ENCODE peak calls at places on chromosomes 11 and 22, in six cellular contexts. T, U, D, S, B and Z are unnamed samples.

GRCh38 chr22:40668611-40669390 is 10.5 kb upstream of the MCHR1 start:
- DNase-seq in T (peak), U (peak), D (no peak), S (no peak), B (no peak), Z (no peak)

GRCh38 chr11:74276581-74276980 is 34.9 kb downstream of the P4HA3 start:
- DNase-seq in T (peak), U (no peak), D (no peak), S (no peak), B (no peak), Z (no peak)

GRCh38 chr22:50228366-50228765 is 16.5 kb downstream of the TUBGCP6 start:
- DNase-seq in T (no peak), U (no peak), D (no peak), S (no peak), B (no peak), Z (no peak)

GRCh38 chr11:113532697-113533424 is 57.7 kb upstream of the DRD2 start:
- DNase-seq in T (peak), U (peak), D (peak), S (no peak), B (peak), Z (peak)

GRCh38 chr11:100383357-100383865 is 303.7 kb upstream of the ARHGAP42 start:
- DNase-seq in T (no peak), U (no peak), D (no peak), S (no peak), B (no peak), Z (no peak)

GRCh38 chr11:38046571-38047135 is 1448.6 kb upstream of the RAG2 start:
- DNase-seq in T (no peak), U (no peak), D (no peak), S (no peak), B (no peak), Z (no peak)

GRCh38 chr11:1054143-1055108 is 17.9 kb upstream of the MUC6 start:
- DNase-seq in T (no peak), U (peak), D (no peak), S (peak), B (no peak), Z (no peak)

GRCh38 chr11:73783483-73784020 is 4.1 kb upstream of the MRPL48 start:
- DNase-seq in T (no peak), U (no peak), D (no peak), S (no peak), B (no peak), Z (no peak)

GRCh38 chr11:90134420-90135003 is at the start of gene NAALAD2:
- DNase-seq in T (peak), U (no peak), D (peak), S (no peak), B (peak), Z (no peak)

GRCh38 chr11:77783023-77783422 is 37.5 kb downstream of the RSF1 start:
- DNase-seq in T (no peak), U (no peak), D (no peak), S (no peak), B (no peak), Z (no peak)

GRCh38 chr11:57812634-57813033 is 51.0 kb downstream of the CTNND1 start:
- DNase-seq in T (no peak), U (no peak), D (no peak), S (no peak), B (no peak), Z (no peak)

GRCh38 chr22:43891360-43892182 is at the start of gene PNPLA5:
- DNase-seq in T (peak), U (no peak), D (peak), S (no peak), B (no peak), Z (no peak)

GRCh38 chr11:128586689-128587088 is 669 bp downstream of the ETS1 start:
- DNase-seq in T (no peak), U (no peak), D (no peak), S (no peak), B (no peak), Z (no peak)

DNA sequence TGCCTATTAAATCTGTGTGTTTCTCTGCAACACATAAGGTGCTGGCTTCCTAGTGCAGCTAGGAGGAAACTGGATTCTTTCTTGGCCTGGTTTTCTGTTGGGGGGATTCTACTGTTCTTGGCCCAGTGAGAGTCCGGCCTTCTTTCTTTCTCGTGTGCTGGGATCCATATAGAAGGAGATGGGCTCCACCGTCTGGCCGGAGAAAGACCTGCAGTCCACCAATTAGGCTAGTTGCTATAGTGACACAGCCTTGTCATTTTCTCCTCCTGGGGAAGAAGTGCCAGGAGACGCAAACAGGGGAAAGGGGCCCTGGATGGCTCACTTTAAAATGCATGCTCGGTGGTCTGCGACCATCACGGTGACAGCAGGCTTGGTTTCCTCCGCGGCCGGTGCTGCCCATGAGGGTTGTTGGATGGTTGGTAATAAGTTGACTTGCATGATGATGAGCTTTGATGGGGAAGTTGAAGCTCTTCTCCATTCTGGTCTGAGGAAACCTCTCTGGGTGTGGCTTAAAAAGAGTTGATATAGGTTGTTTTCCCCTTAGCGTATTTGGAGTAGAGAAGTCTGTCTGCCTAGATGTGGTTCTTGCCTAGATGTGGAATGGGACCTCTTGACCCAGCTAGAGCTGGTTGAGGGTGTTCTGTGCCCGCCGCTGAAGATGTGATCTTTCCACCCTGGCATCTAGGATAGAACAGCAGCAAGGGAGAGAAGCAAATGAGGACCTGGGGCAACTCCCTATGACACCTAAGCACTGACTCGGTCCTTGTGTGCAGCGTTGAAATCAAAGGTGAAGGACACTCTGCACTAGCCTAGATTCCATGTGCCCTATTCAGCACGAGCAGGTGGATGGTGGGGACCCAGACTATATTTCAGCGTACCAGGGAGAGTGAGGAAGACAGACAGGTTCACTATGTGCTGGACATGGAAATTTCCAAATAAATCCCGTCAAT is 1335.0 kb downstream of the BRD1 start:
- DNase-seq in T (peak), U (peak), D (peak), S (no peak), B (peak), Z (peak)
- TF ChIP-seq CTCF in T (peak), U (peak), D (peak), S (peak), B (peak), Z (peak)

GRCh38 chr11:65477271-65478029 is 21.4 kb upstream of the MALAT1 start:
- DNase-seq in T (peak), U (peak), D (peak), S (peak), B (peak), Z (no peak)
- TF ChIP-seq CTCF in T (no peak), U (no peak), D (no peak), S (no peak), B (no peak), Z (no peak)

GRCh38 chr11:46307369-46307768 is 29.9 kb downstream of the CREB3L1 start:
- DNase-seq in T (no peak), U (no peak), D (no peak), S (no peak), B (no peak), Z (no peak)

GRCh38 chr11:46306296-46306853 is 28.9 kb downstream of the CREB3L1 start:
- DNase-seq in T (no peak), U (no peak), D (no peak), S (no peak), B (no peak), Z (no peak)

GRCh38 chr11:46304605-46305004 is 27.1 kb downstream of the CREB3L1 start:
- DNase-seq in T (no peak), U (no peak), D (no peak), S (no peak), B (no peak), Z (no peak)

GRCh38 chr11:46302866-46303265 is 25.4 kb downstream of the CREB3L1 start:
- DNase-seq in T (no peak), U (no peak), D (no peak), S (no peak), B (no peak), Z (no peak)

GRCh38 chr11:46305295-46305694 is 27.8 kb downstream of the CREB3L1 start:
- DNase-seq in T (peak), U (no peak), D (no peak), S (no peak), B (no peak), Z (no peak)
- TF ChIP-seq CTCF in T (peak), U (no peak), D (no peak), S (peak), B (no peak), Z (no peak)

DNA sequence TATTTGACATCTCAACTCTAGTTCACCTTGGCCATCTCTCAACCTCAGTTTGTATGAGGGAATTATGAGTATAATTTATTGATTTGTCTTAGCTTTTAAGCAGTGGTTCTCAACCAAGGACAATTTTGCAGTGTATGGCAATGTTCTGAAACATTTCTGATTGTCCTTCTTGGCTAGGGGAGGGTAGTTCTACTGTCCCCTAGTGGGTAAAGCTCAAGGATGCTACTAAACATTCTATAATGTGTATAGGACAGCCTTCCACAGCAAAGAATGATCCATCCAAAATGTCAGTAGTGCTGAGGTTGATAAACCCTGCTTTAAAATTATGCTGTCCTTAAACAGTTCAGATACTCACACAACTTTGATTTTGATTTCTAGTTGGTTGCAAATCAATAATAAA is 78.1 kb upstream of the ALKBH3 start:
- DNase-seq in T (no peak), U (no peak), D (no peak), S (no peak), B (no peak), Z (no peak)
- TF ChIP-seq CTCF in T (peak), U (peak), D (no peak), S (peak), B (no peak), Z (peak)

GRCh38 chr22:32536352-32536751 is 61.7 kb downstream of the FBXO7 start:
- DNase-seq in T (no peak), U (no peak), D (no peak), S (no peak), B (no peak), Z (no peak)

GRCh38 chr22:32532819-32533128 is 58.2 kb downstream of the FBXO7 start:
- DNase-seq in T (no peak), U (no peak), D (no peak), S (no peak), B (no peak), Z (no peak)

GRCh38 chr22:32533265-32534068 is 58.9 kb downstream of the FBXO7 start:
- DNase-seq in T (peak), U (no peak), D (no peak), S (no peak), B (no peak), Z (no peak)

GRCh38 chr22:32535531-32536190 is 61.0 kb downstream of the FBXO7 start:
- DNase-seq in T (no peak), U (no peak), D (no peak), S (no peak), B (no peak), Z (no peak)

GRCh38 chr22:32534252-32535215 is 59.9 kb downstream of the FBXO7 start:
- DNase-seq in T (no peak), U (no peak), D (no peak), S (no peak), B (no peak), Z (no peak)
- TF ChIP-seq CTCF in T (no peak), U (no peak), D (no peak), S (no peak), B (no peak), Z (no peak)

GRCh38 chr11:60118333-60118732 is 29.9 kb downstream of the MS4A2 start:
- DNase-seq in T (no peak), U (no peak), D (no peak), S (no peak), B (no peak), Z (no peak)
- TF ChIP-seq CTCF in T (no peak), U (no peak), D (no peak), S (peak), B (no peak), Z (no peak)

DNA sequence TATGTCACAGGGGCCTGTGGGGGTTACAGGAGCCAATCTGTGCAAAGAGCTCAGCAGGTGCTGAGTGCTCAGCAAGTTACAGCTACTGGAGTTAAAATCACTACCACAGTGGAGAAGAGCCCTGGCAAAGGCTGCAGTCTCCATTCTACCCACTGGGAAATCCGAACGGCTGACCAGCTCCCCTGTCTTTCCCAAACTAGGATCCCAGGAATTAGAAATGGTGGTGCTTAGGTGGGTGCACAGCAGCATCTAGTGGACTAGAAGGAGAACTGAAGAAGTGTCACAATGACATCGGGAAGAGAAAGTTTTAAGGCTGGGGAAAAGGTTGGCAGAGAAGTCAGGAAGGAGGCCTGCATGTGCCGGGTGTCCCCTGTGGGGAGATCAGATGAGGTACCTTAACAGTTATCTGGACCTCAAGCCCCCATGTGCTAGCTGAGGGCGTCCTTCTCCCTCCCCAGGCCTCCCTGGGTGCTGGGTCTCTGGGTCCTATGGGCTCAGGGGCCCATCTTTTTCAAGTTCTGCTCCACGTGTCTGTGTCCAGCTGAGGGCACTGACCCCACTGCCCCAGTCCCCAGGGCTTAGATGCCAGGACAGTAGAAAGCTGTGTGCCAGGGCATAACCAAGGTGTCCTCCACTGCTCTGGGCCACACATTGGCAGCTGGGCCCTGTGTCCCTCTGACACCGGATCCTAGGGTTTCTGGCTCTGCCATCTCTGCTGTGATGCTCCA is 1.9 kb downstream of the PIWIL3 start:
- DNase-seq in T (peak), U (no peak), D (peak), S (no peak), B (no peak), Z (no peak)
- TF ChIP-seq CTCF in T (peak), U (peak), D (peak), S (peak), B (no peak), Z (peak)

GRCh38 chr11:118435893-118436624 is at the start of gene KMT2A:
- DNase-seq in T (peak), U (peak), D (peak), S (peak), B (peak), Z (peak)
- TF ChIP-seq CTCF in T (no peak), U (no peak), D (no peak), S (no peak), B (peak), Z (no peak)

GRCh38 chr22:41777749-41778395 is 22.6 kb upstream of the CCDC134 start:
- DNase-seq in T (no peak), U (no peak), D (no peak), S (no peak), B (no peak), Z (no peak)

GRCh38 chr22:41782316-41782715 is 18.2 kb upstream of the CCDC134 start:
- DNase-seq in T (no peak), U (no peak), D (no peak), S (no peak), B (no peak), Z (no peak)

GRCh38 chr22:41780714-41781507 is 19.6 kb upstream of the CCDC134 start:
- DNase-seq in T (peak), U (no peak), D (no peak), S (no peak), B (peak), Z (no peak)

GRCh38 chr22:41781508-41781906 is 19.0 kb upstream of the CCDC134 start:
- DNase-seq in T (no peak), U (no peak), D (no peak), S (no peak), B (no peak), Z (no peak)

GRCh38 chr22:41779889-41780505 is 20.5 kb upstream of the CCDC134 start:
- DNase-seq in T (no peak), U (no peak), D (no peak), S (no peak), B (no peak), Z (no peak)
- TF ChIP-seq CTCF in T (no peak), U (no peak), D (no peak), S (no peak), B (no peak), Z (no peak)